ENCODE peak calls at places on chromosomes 2 and 18, in five cellular contexts. Q is astrocyte of the cerebellum, H is mucosa of descending colon, N is fibroblast of villous mesenchyme, W is fibroblast of pulmonary artery. M is an unnamed sample.

GRCh38 chr2:64412671-64413070 is 41.3 kb upstream of the LGALSL start:
- DNase-seq in Q (no peak), N (no peak), W (no peak), H (no peak), M (no peak)

GRCh38 chr18:31590570-31590969 is 1.1 kb upstream of the TTR start:
- DNase-seq in W (no peak), Q (no peak), H (no peak), N (no peak), M (no peak)

GRCh38 chr2:191014653-191015020 is 666 bp upstream of the STAT1 start:
- DNase-seq in H (no peak), Q (no peak), N (no peak), W (no peak), M (no peak)

GRCh38 chr18:55096261-55097026 is 137.2 kb upstream of the CCDC68 start:
- DNase-seq in N (peak; percentile 64), H (peak; percentile 43), W (peak; percentile 80), Q (no peak), M (peak; percentile 81)

GRCh38 chr2:69163109-69163508 is 150.1 kb downstream of the ANTXR1 start:
- DNase-seq in Q (peak; percentile 75), W (peak; percentile 96), N (peak; percentile 93), H (no peak), M (peak; percentile 80)

GRCh38 chr2:190996338-190996946 is 17.5 kb downstream of the STAT1 start:
- DNase-seq in H (peak; percentile 30), N (peak; percentile 39), Q (no peak), W (peak; percentile 56), M (peak; percentile 33)

GRCh38 chr2:234495076-234495800 is 1.6 kb downstream of the ARL4C start:
- DNase-seq in W (no peak), Q (no peak), N (peak; percentile 44), H (no peak), M (no peak)

GRCh38 chr2:46246790-46247189 is 50.4 kb upstream of the EPAS1 start:
- DNase-seq in N (no peak), W (no peak), H (no peak), Q (no peak), M (no peak)

GRCh38 chr18:13989209-13989608 is 73.9 kb upstream of the MC2R start:
- DNase-seq in W (no peak), H (no peak), N (no peak), Q (no peak), M (no peak)

GRCh38 chr2:64599469-64599868 is 54.2 kb downstream of the SERTAD2 start:
- DNase-seq in H (peak; percentile 66), W (no peak), Q (no peak), N (no peak), M (no peak)

GRCh38 chr18:8711736-8712135 is 6.4 kb downstream of the MTCL1 start:
- DNase-seq in N (no peak), W (no peak), H (no peak), Q (no peak), M (no peak)

GRCh38 chr2:41182961-41183360 is 731.1 kb upstream of the SLC8A1 start:
- DNase-seq in H (no peak), Q (no peak), W (no peak), N (no peak), M (no peak)

GRCh38 chr2:19580830-19581229 is 222.4 kb upstream of the OSR1 start:
- DNase-seq in Q (no peak), N (peak; percentile 50), H (no peak), W (peak; percentile 44), M (no peak)

GRCh38 chr18:22136395-22136794 is 33.0 kb upstream of the GATA6 start:
- DNase-seq in N (peak; percentile 1), Q (peak; percentile 13), W (peak; percentile 53), H (peak; percentile 57), M (peak; percentile 4)

GRCh38 chr2:234821946-234822470 is 129.8 kb upstream of the SH3BP4 start:
- DNase-seq in N (no peak), W (no peak), Q (no peak), H (no peak), M (no peak)

GRCh38 chr2:64386676-64387075 is 67.3 kb upstream of the LGALSL start:
- DNase-seq in N (no peak), W (no peak), Q (no peak), H (no peak), M (no peak)

GRCh38 chr2:177506998-177507397 is 114.4 kb downstream of the AGPS start:
- DNase-seq in H (no peak), N (no peak), Q (no peak), W (no peak), M (no peak)

GRCh38 chr2:1758774-1759610 is 14.7 kb upstream of the PXDN start:
- DNase-seq in Q (no peak), W (no peak), N (no peak), H (no peak), M (no peak)

DNA sequence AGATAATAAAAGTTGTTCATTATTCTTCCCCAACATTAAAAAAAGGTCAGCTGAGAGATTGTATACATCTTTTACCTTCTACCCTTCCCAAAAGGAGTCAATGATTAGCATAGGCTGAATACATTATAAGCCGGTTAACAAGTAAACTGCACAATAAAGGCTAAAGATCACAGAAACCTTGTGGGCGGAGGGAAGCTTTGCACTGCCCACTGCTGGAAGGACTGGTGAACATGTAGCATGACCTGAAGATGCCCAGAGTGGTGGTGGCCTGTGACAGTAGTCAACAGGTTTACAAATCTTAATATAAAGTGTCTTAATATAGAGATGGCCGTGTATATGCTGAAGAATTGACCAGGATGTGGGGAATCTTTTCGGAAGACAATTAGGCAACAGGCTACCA is 35.6 kb downstream of the ARL5A start:
- DNase-seq in H (no peak), N (no peak), W (no peak), Q (no peak), M (no peak)
- TF ChIP-seq CTCF in H (no peak), N (peak; percentile 4), W (no peak), Q (no peak), M (no peak)

GRCh38 chr2:106037262-106037661 is 156.8 kb downstream of the UXS1 start:
- DNase-seq in H (no peak), Q (no peak), N (no peak), W (no peak), M (no peak)
- TF ChIP-seq CTCF in H (no peak), Q (no peak), N (no peak), W (no peak), M (no peak)

GRCh38 chr2:206616141-206616540 is 26.1 kb upstream of the FAM237A start:
- DNase-seq in N (no peak), H (no peak), W (peak; percentile 1), Q (no peak), M (no peak)

GRCh38 chr2:206615417-206616089 is 26.7 kb upstream of the FAM237A start:
- DNase-seq in W (no peak), H (no peak), Q (no peak), N (no peak), M (no peak)

GRCh38 chr2:206611736-206612135 is 30.6 kb upstream of the FAM237A start:
- DNase-seq in H (no peak), N (no peak), Q (no peak), W (no peak), M (no peak)

GRCh38 chr2:206611191-206611590 is 31.1 kb upstream of the FAM237A start:
- DNase-seq in H (no peak), N (no peak), Q (no peak), W (no peak), M (no peak)

DNA sequence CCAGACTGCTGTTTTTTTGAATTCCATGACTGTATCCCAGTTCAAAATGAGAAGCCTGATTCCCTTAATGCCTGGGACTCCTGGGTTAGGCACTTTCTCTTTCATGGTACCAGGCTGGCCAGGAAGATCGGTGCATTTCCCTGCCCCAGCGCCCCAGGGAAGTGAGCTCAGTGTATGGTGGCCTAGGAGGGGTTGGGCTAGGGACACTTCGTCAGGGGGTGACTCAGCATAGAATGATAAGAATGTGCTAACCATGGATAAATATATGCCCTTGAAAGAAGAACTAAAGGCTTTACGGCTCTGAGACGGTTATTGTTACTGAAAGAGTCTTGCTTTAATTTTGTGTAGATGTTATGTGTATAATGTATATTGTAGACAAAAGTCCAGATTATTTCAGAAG is 27.5 kb upstream of the FAM237A start:
- DNase-seq in Q (no peak), N (peak; percentile 4), W (peak; percentile 14), H (no peak), M (peak; percentile 4)
- TF ChIP-seq CTCF in Q (no peak), N (no peak), W (no peak), H (no peak), M (no peak)

GRCh38 chr2:28250006-28250405 is 142.7 kb upstream of the FOSL2 start:
- DNase-seq in N (peak; percentile 72), Q (peak; percentile 39), W (peak; percentile 50), H (no peak), M (peak; percentile 94)
- TF ChIP-seq CTCF in N (no peak), Q (no peak), W (no peak), H (no peak), M (peak; percentile 35)

GRCh38 chr2:131040661-131041401 is 52.4 kb downstream of the FAM168B start:
- DNase-seq in H (no peak), W (peak; percentile 35), N (peak; percentile 21), Q (no peak), M (no peak)
- TF ChIP-seq CTCF in H (no peak), W (peak; percentile 38), N (peak; percentile 28), Q (peak; percentile 31), M (no peak)

DNA sequence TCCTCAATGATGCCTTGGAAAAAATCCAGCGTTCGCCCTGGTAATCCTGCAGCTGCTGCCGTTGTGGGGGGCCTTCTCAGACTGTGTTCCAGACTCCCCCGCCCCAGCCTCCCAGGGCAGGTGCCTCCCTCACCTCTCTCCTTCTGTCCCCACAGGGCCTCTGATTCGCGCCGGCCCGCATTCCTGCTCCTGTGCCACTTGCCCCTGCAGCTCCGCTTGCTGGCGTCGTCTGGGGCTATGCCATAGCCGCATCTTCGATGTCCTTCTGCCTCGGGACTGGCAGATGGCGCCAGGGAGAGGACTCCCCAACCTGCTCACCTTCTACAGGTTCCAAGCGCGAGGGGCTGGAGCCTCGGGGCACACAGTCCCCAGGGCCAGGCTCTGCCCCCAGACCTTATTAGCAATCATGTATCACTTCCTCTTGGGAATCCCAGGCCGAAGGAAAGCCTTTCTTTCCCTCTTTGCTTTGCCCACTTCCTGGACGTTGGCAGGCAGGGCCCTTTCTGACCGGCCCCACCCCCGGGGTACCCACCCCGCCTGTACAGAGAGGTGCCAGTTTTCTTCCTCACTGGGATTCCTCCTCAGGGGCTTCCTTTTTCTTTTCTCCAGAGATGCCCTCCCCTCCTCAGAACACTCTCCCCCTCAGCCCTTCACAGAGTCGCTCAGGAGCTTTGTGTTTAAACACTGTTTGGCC is 4.4 kb downstream of the SPATA3 start:
- DNase-seq in N (no peak), Q (no peak), W (no peak), H (peak; percentile 59), M (no peak)
- TF ChIP-seq CTCF in N (no peak), Q (no peak), W (no peak), H (no peak), M (no peak)

DNA sequence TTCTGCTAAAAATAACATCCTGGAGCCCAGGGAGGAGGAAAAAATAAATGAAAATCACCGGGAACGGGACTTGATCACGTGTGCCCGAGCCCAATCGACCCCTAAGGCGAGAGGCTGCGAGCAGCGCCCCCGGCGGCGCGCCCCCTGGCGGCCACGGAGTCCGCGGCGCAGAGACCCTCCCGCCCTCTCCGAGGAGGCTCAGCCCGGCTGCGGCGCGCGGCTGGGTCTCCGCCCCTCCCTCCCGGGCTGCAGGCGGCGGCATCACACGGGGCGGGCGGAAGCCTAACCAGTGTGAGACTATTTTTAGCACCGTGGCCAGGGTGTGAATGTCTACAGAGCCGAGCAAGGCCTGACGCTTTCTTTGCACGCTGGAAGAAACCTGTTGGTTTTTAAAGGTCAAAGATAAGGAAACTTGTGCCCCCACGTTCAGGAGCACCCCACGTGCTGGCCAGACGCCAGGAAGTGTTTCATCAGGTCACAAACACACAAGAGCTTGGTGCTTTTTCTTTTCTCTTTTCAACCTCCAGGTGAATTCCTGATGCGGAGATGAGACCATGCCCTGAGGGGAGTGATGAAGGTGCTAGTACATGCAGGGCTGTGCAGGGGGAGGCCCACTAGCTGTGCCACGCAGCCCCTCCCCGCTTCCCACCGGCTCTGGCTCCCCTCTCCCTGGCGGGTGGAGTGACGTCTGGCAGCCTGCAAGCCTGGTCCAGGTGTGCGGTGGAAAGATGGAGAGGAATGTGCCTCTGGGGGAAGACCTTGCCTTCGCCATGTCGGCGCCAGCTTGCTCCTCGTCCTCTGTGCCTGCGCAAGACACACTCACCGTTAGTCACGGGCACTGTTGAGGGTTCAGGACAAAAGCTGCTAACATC is 35.3 kb upstream of the DNMT3A start:
- DNase-seq in H (peak; percentile 89), W (peak; percentile 81), N (peak; percentile 83), Q (peak; percentile 68), M (peak; percentile 69)
- TF ChIP-seq CTCF in H (peak; percentile 86), W (peak; percentile 41), N (peak; percentile 78), Q (peak; percentile 79), M (peak; percentile 99)

M was measured in HFFc6.